ENCODE peak calls at places on chromosomes 5 and 9, in nine cellular contexts. One of them, this sample, is unnamed.

GRCh38 chr5:54211912-54212311 is 98.5 kb downstream of the ARL15 start:
- DNase-seq in KG1: no peak
- DNase-seq in stimulated activated CD8-positive, alpha-beta memory T cell treated with anti-CD3 and anti-CD28 coated beads, Interleukin-12 subunit alpha, Interleukin-12 subunit beta, amount 100 ng/mL, for 1 hour: no peak
- DNase-seq in neural crest cell: no peak
- DNase-seq in DND-41: no peak
- DNase-seq in activated CD4-positive, alpha-beta T cell treated with anti-CD3 and anti-CD28 coated beads, Interleukin-2, amount 50 U/mL, for 1 hour: no peak
- DNase-seq in occipital lobe: no peak
- DNase-seq in stimulated activated CD4-positive, alpha-beta T cell treated with anti-CD3 and anti-CD28 coated beads, Interleukin-12 subunit alpha, Interleukin-12 subunit beta, amount 100 ng/mL, for 48 hours: no peak
- DNase-seq in fibroblast of mammary gland: no peak
- DNase-seq in this sample: no peak

GRCh38 chr9:33137271-33137670 is 29.9 kb downstream of the B4GALT1 start:
- DNase-seq in KG1: no peak
- DNase-seq in stimulated activated CD8-positive, alpha-beta memory T cell treated with anti-CD3 and anti-CD28 coated beads, Interleukin-12 subunit alpha, Interleukin-12 subunit beta, amount 100 ng/mL, for 1 hour: no peak
- DNase-seq in neural crest cell: no peak
- DNase-seq in DND-41: no peak
- DNase-seq in activated CD4-positive, alpha-beta T cell treated with anti-CD3 and anti-CD28 coated beads, Interleukin-2, amount 50 U/mL, for 1 hour: no peak
- DNase-seq in occipital lobe: no peak
- DNase-seq in stimulated activated CD4-positive, alpha-beta T cell treated with anti-CD3 and anti-CD28 coated beads, Interleukin-12 subunit alpha, Interleukin-12 subunit beta, amount 100 ng/mL, for 48 hours: no peak
- DNase-seq in fibroblast of mammary gland: no peak
- DNase-seq in this sample: no peak

GRCh38 chr5:154071799-154072781 is 33.3 kb downstream of the MFAP3 start:
- DNase-seq in KG1: peak; percentile 37
- DNase-seq in stimulated activated CD8-positive, alpha-beta memory T cell treated with anti-CD3 and anti-CD28 coated beads, Interleukin-12 subunit alpha, Interleukin-12 subunit beta, amount 100 ng/mL, for 1 hour: peak; percentile 73
- DNase-seq in neural crest cell: peak; percentile 87
- DNase-seq in DND-41: peak; percentile 83
- DNase-seq in activated CD4-positive, alpha-beta T cell treated with anti-CD3 and anti-CD28 coated beads, Interleukin-2, amount 50 U/mL, for 1 hour: peak; percentile 84
- DNase-seq in occipital lobe: peak; percentile 53
- DNase-seq in stimulated activated CD4-positive, alpha-beta T cell treated with anti-CD3 and anti-CD28 coated beads, Interleukin-12 subunit alpha, Interleukin-12 subunit beta, amount 100 ng/mL, for 48 hours: peak; percentile 65
- DNase-seq in fibroblast of mammary gland: peak; percentile 68
- DNase-seq in this sample: no peak

GRCh38 chr9:94168203-94169000 is 84.1 kb downstream of the PTPDC1 start:
- DNase-seq in KG1: no peak
- DNase-seq in stimulated activated CD8-positive, alpha-beta memory T cell treated with anti-CD3 and anti-CD28 coated beads, Interleukin-12 subunit alpha, Interleukin-12 subunit beta, amount 100 ng/mL, for 1 hour: no peak
- DNase-seq in neural crest cell: no peak
- DNase-seq in DND-41: no peak
- DNase-seq in activated CD4-positive, alpha-beta T cell treated with anti-CD3 and anti-CD28 coated beads, Interleukin-2, amount 50 U/mL, for 1 hour: no peak
- DNase-seq in occipital lobe: no peak
- DNase-seq in stimulated activated CD4-positive, alpha-beta T cell treated with anti-CD3 and anti-CD28 coated beads, Interleukin-12 subunit alpha, Interleukin-12 subunit beta, amount 100 ng/mL, for 48 hours: no peak
- DNase-seq in fibroblast of mammary gland: peak; percentile 67
- DNase-seq in this sample: no peak

GRCh38 chr5:95080026-95080425 is 204.9 kb downstream of the MCTP1 start:
- DNase-seq in KG1: no peak
- DNase-seq in stimulated activated CD8-positive, alpha-beta memory T cell treated with anti-CD3 and anti-CD28 coated beads, Interleukin-12 subunit alpha, Interleukin-12 subunit beta, amount 100 ng/mL, for 1 hour: no peak
- DNase-seq in neural crest cell: no peak
- DNase-seq in DND-41: no peak
- DNase-seq in activated CD4-positive, alpha-beta T cell treated with anti-CD3 and anti-CD28 coated beads, Interleukin-2, amount 50 U/mL, for 1 hour: no peak
- DNase-seq in occipital lobe: no peak
- DNase-seq in stimulated activated CD4-positive, alpha-beta T cell treated with anti-CD3 and anti-CD28 coated beads, Interleukin-12 subunit alpha, Interleukin-12 subunit beta, amount 100 ng/mL, for 48 hours: no peak
- DNase-seq in fibroblast of mammary gland: peak; percentile 16
- DNase-seq in this sample: no peak

GRCh38 chr9:129619787-129620668 is 873 bp downstream of the C9orf50 start:
- DNase-seq in KG1: no peak
- DNase-seq in stimulated activated CD8-positive, alpha-beta memory T cell treated with anti-CD3 and anti-CD28 coated beads, Interleukin-12 subunit alpha, Interleukin-12 subunit beta, amount 100 ng/mL, for 1 hour: no peak
- DNase-seq in neural crest cell: no peak
- DNase-seq in DND-41: peak; percentile 38
- DNase-seq in activated CD4-positive, alpha-beta T cell treated with anti-CD3 and anti-CD28 coated beads, Interleukin-2, amount 50 U/mL, for 1 hour: no peak
- DNase-seq in occipital lobe: no peak
- DNase-seq in stimulated activated CD4-positive, alpha-beta T cell treated with anti-CD3 and anti-CD28 coated beads, Interleukin-12 subunit alpha, Interleukin-12 subunit beta, amount 100 ng/mL, for 48 hours: no peak
- DNase-seq in fibroblast of mammary gland: no peak
- DNase-seq in this sample: no peak

GRCh38 chr5:143148461-143149170 is 254.9 kb downstream of the NR3C1 start:
- DNase-seq in KG1: no peak
- DNase-seq in stimulated activated CD8-positive, alpha-beta memory T cell treated with anti-CD3 and anti-CD28 coated beads, Interleukin-12 subunit alpha, Interleukin-12 subunit beta, amount 100 ng/mL, for 1 hour: no peak
- DNase-seq in neural crest cell: no peak
- DNase-seq in DND-41: no peak
- DNase-seq in activated CD4-positive, alpha-beta T cell treated with anti-CD3 and anti-CD28 coated beads, Interleukin-2, amount 50 U/mL, for 1 hour: no peak
- DNase-seq in occipital lobe: no peak
- DNase-seq in stimulated activated CD4-positive, alpha-beta T cell treated with anti-CD3 and anti-CD28 coated beads, Interleukin-12 subunit alpha, Interleukin-12 subunit beta, amount 100 ng/mL, for 48 hours: no peak
- DNase-seq in fibroblast of mammary gland: peak; percentile 88
- DNase-seq in this sample: no peak

GRCh38 chr5:76838481-76839261 is 11.1 kb upstream of the S100Z start:
- DNase-seq in KG1: no peak
- DNase-seq in stimulated activated CD8-positive, alpha-beta memory T cell treated with anti-CD3 and anti-CD28 coated beads, Interleukin-12 subunit alpha, Interleukin-12 subunit beta, amount 100 ng/mL, for 1 hour: no peak
- DNase-seq in neural crest cell: no peak
- DNase-seq in DND-41: no peak
- DNase-seq in activated CD4-positive, alpha-beta T cell treated with anti-CD3 and anti-CD28 coated beads, Interleukin-2, amount 50 U/mL, for 1 hour: no peak
- DNase-seq in occipital lobe: no peak
- DNase-seq in stimulated activated CD4-positive, alpha-beta T cell treated with anti-CD3 and anti-CD28 coated beads, Interleukin-12 subunit alpha, Interleukin-12 subunit beta, amount 100 ng/mL, for 48 hours: no peak
- DNase-seq in fibroblast of mammary gland: peak; percentile 63
- DNase-seq in this sample: no peak

GRCh38 chr5:69167488-69167845 is 517 bp downstream of the CCNB1 start:
- DNase-seq in KG1: no peak
- DNase-seq in stimulated activated CD8-positive, alpha-beta memory T cell treated with anti-CD3 and anti-CD28 coated beads, Interleukin-12 subunit alpha, Interleukin-12 subunit beta, amount 100 ng/mL, for 1 hour: no peak
- DNase-seq in neural crest cell: no peak
- DNase-seq in DND-41: no peak
- DNase-seq in activated CD4-positive, alpha-beta T cell treated with anti-CD3 and anti-CD28 coated beads, Interleukin-2, amount 50 U/mL, for 1 hour: no peak
- DNase-seq in occipital lobe: no peak
- DNase-seq in stimulated activated CD4-positive, alpha-beta T cell treated with anti-CD3 and anti-CD28 coated beads, Interleukin-12 subunit alpha, Interleukin-12 subunit beta, amount 100 ng/mL, for 48 hours: no peak
- DNase-seq in fibroblast of mammary gland: peak; percentile 7
- DNase-seq in this sample: no peak

GRCh38 chr9:133762488-133763271 is 24.5 kb upstream of the SARDH start:
- DNase-seq in KG1: no peak
- DNase-seq in stimulated activated CD8-positive, alpha-beta memory T cell treated with anti-CD3 and anti-CD28 coated beads, Interleukin-12 subunit alpha, Interleukin-12 subunit beta, amount 100 ng/mL, for 1 hour: no peak
- DNase-seq in neural crest cell: no peak
- DNase-seq in DND-41: no peak
- DNase-seq in activated CD4-positive, alpha-beta T cell treated with anti-CD3 and anti-CD28 coated beads, Interleukin-2, amount 50 U/mL, for 1 hour: no peak
- DNase-seq in occipital lobe: no peak
- DNase-seq in stimulated activated CD4-positive, alpha-beta T cell treated with anti-CD3 and anti-CD28 coated beads, Interleukin-12 subunit alpha, Interleukin-12 subunit beta, amount 100 ng/mL, for 48 hours: no peak
- DNase-seq in fibroblast of mammary gland: no peak
- DNase-seq in this sample: no peak

GRCh38 chr5:68464424-68464823 is 248.9 kb downstream of the PIK3R1 start:
- DNase-seq in KG1: peak; percentile 8
- DNase-seq in stimulated activated CD8-positive, alpha-beta memory T cell treated with anti-CD3 and anti-CD28 coated beads, Interleukin-12 subunit alpha, Interleukin-12 subunit beta, amount 100 ng/mL, for 1 hour: no peak
- DNase-seq in neural crest cell: no peak
- DNase-seq in DND-41: peak; percentile 29
- DNase-seq in activated CD4-positive, alpha-beta T cell treated with anti-CD3 and anti-CD28 coated beads, Interleukin-2, amount 50 U/mL, for 1 hour: peak; percentile 14
- DNase-seq in occipital lobe: no peak
- DNase-seq in stimulated activated CD4-positive, alpha-beta T cell treated with anti-CD3 and anti-CD28 coated beads, Interleukin-12 subunit alpha, Interleukin-12 subunit beta, amount 100 ng/mL, for 48 hours: peak; percentile 59
- DNase-seq in fibroblast of mammary gland: peak; percentile 56
- DNase-seq in this sample: no peak

GRCh38 chr5:90962481-90962880 is 403.9 kb downstream of the ADGRV1 start:
- DNase-seq in KG1: no peak
- DNase-seq in stimulated activated CD8-positive, alpha-beta memory T cell treated with anti-CD3 and anti-CD28 coated beads, Interleukin-12 subunit alpha, Interleukin-12 subunit beta, amount 100 ng/mL, for 1 hour: no peak
- DNase-seq in neural crest cell: no peak
- DNase-seq in DND-41: no peak
- DNase-seq in activated CD4-positive, alpha-beta T cell treated with anti-CD3 and anti-CD28 coated beads, Interleukin-2, amount 50 U/mL, for 1 hour: no peak
- DNase-seq in occipital lobe: no peak
- DNase-seq in stimulated activated CD4-positive, alpha-beta T cell treated with anti-CD3 and anti-CD28 coated beads, Interleukin-12 subunit alpha, Interleukin-12 subunit beta, amount 100 ng/mL, for 48 hours: no peak
- DNase-seq in fibroblast of mammary gland: no peak
- DNase-seq in this sample: no peak

GRCh38 chr9:21078702-21079101 is 960 bp upstream of the IFNB1 start:
- DNase-seq in KG1: no peak
- DNase-seq in stimulated activated CD8-positive, alpha-beta memory T cell treated with anti-CD3 and anti-CD28 coated beads, Interleukin-12 subunit alpha, Interleukin-12 subunit beta, amount 100 ng/mL, for 1 hour: no peak
- DNase-seq in neural crest cell: no peak
- DNase-seq in DND-41: peak; percentile 31
- DNase-seq in activated CD4-positive, alpha-beta T cell treated with anti-CD3 and anti-CD28 coated beads, Interleukin-2, amount 50 U/mL, for 1 hour: no peak
- DNase-seq in occipital lobe: no peak
- DNase-seq in stimulated activated CD4-positive, alpha-beta T cell treated with anti-CD3 and anti-CD28 coated beads, Interleukin-12 subunit alpha, Interleukin-12 subunit beta, amount 100 ng/mL, for 48 hours: no peak
- DNase-seq in fibroblast of mammary gland: no peak
- DNase-seq in this sample: no peak

GRCh38 chr5:16539169-16539666 is 73.6 kb upstream of the ZNF622 start:
- DNase-seq in KG1: no peak
- DNase-seq in stimulated activated CD8-positive, alpha-beta memory T cell treated with anti-CD3 and anti-CD28 coated beads, Interleukin-12 subunit alpha, Interleukin-12 subunit beta, amount 100 ng/mL, for 1 hour: no peak
- DNase-seq in neural crest cell: no peak
- DNase-seq in DND-41: no peak
- DNase-seq in activated CD4-positive, alpha-beta T cell treated with anti-CD3 and anti-CD28 coated beads, Interleukin-2, amount 50 U/mL, for 1 hour: no peak
- DNase-seq in occipital lobe: no peak
- DNase-seq in stimulated activated CD4-positive, alpha-beta T cell treated with anti-CD3 and anti-CD28 coated beads, Interleukin-12 subunit alpha, Interleukin-12 subunit beta, amount 100 ng/mL, for 48 hours: no peak
- DNase-seq in fibroblast of mammary gland: peak; percentile 95
- DNase-seq in this sample: no peak

GRCh38 chr5:173454764-173455598 is 126.8 kb upstream of the STC2 start:
- DNase-seq in KG1: no peak
- DNase-seq in stimulated activated CD8-positive, alpha-beta memory T cell treated with anti-CD3 and anti-CD28 coated beads, Interleukin-12 subunit alpha, Interleukin-12 subunit beta, amount 100 ng/mL, for 1 hour: no peak
- DNase-seq in neural crest cell: no peak
- DNase-seq in DND-41: no peak
- DNase-seq in activated CD4-positive, alpha-beta T cell treated with anti-CD3 and anti-CD28 coated beads, Interleukin-2, amount 50 U/mL, for 1 hour: no peak
- DNase-seq in occipital lobe: no peak
- DNase-seq in stimulated activated CD4-positive, alpha-beta T cell treated with anti-CD3 and anti-CD28 coated beads, Interleukin-12 subunit alpha, Interleukin-12 subunit beta, amount 100 ng/mL, for 48 hours: no peak
- DNase-seq in fibroblast of mammary gland: peak; percentile 99
- DNase-seq in this sample: peak; percentile 97

GRCh38 chr9:123426406-123426805 is 70.4 kb downstream of the CRB2 start:
- DNase-seq in KG1: no peak
- DNase-seq in stimulated activated CD8-positive, alpha-beta memory T cell treated with anti-CD3 and anti-CD28 coated beads, Interleukin-12 subunit alpha, Interleukin-12 subunit beta, amount 100 ng/mL, for 1 hour: no peak
- DNase-seq in neural crest cell: no peak
- DNase-seq in DND-41: no peak
- DNase-seq in activated CD4-positive, alpha-beta T cell treated with anti-CD3 and anti-CD28 coated beads, Interleukin-2, amount 50 U/mL, for 1 hour: no peak
- DNase-seq in occipital lobe: no peak
- DNase-seq in stimulated activated CD4-positive, alpha-beta T cell treated with anti-CD3 and anti-CD28 coated beads, Interleukin-12 subunit alpha, Interleukin-12 subunit beta, amount 100 ng/mL, for 48 hours: no peak
- DNase-seq in fibroblast of mammary gland: no peak
- DNase-seq in this sample: no peak

GRCh38 chr5:138330813-138331448 is 673 bp downstream of the CDC25C start:
- DNase-seq in KG1: no peak
- DNase-seq in stimulated activated CD8-positive, alpha-beta memory T cell treated with anti-CD3 and anti-CD28 coated beads, Interleukin-12 subunit alpha, Interleukin-12 subunit beta, amount 100 ng/mL, for 1 hour: no peak
- DNase-seq in neural crest cell: no peak
- DNase-seq in DND-41: no peak
- DNase-seq in activated CD4-positive, alpha-beta T cell treated with anti-CD3 and anti-CD28 coated beads, Interleukin-2, amount 50 U/mL, for 1 hour: no peak
- DNase-seq in occipital lobe: no peak
- DNase-seq in stimulated activated CD4-positive, alpha-beta T cell treated with anti-CD3 and anti-CD28 coated beads, Interleukin-12 subunit alpha, Interleukin-12 subunit beta, amount 100 ng/mL, for 48 hours: no peak
- DNase-seq in fibroblast of mammary gland: peak; percentile 35
- DNase-seq in this sample: no peak

GRCh38 chr5:160467555-160468418 is 46.1 kb downstream of the PTTG1 start:
- DNase-seq in KG1: peak; percentile 71
- DNase-seq in stimulated activated CD8-positive, alpha-beta memory T cell treated with anti-CD3 and anti-CD28 coated beads, Interleukin-12 subunit alpha, Interleukin-12 subunit beta, amount 100 ng/mL, for 1 hour: peak; percentile 66
- DNase-seq in neural crest cell: no peak
- DNase-seq in DND-41: peak; percentile 86
- DNase-seq in activated CD4-positive, alpha-beta T cell treated with anti-CD3 and anti-CD28 coated beads, Interleukin-2, amount 50 U/mL, for 1 hour: peak; percentile 64
- DNase-seq in occipital lobe: no peak
- DNase-seq in stimulated activated CD4-positive, alpha-beta T cell treated with anti-CD3 and anti-CD28 coated beads, Interleukin-12 subunit alpha, Interleukin-12 subunit beta, amount 100 ng/mL, for 48 hours: peak; percentile 75
- DNase-seq in fibroblast of mammary gland: peak; percentile 84
- DNase-seq in this sample: no peak

GRCh38 chr9:95505676-95506437 is 10.9 kb downstream of the PTCH1 start:
- DNase-seq in KG1: no peak
- DNase-seq in stimulated activated CD8-positive, alpha-beta memory T cell treated with anti-CD3 and anti-CD28 coated beads, Interleukin-12 subunit alpha, Interleukin-12 subunit beta, amount 100 ng/mL, for 1 hour: no peak
- DNase-seq in neural crest cell: peak; percentile 61
- DNase-seq in DND-41: no peak
- DNase-seq in activated CD4-positive, alpha-beta T cell treated with anti-CD3 and anti-CD28 coated beads, Interleukin-2, amount 50 U/mL, for 1 hour: no peak
- DNase-seq in occipital lobe: no peak
- DNase-seq in stimulated activated CD4-positive, alpha-beta T cell treated with anti-CD3 and anti-CD28 coated beads, Interleukin-12 subunit alpha, Interleukin-12 subunit beta, amount 100 ng/mL, for 48 hours: no peak
- DNase-seq in fibroblast of mammary gland: peak; percentile 52
- DNase-seq in this sample: no peak

GRCh38 chr5:148436029-148436428 is 52.3 kb downstream of the FBXO38 start:
- DNase-seq in KG1: no peak
- DNase-seq in stimulated activated CD8-positive, alpha-beta memory T cell treated with anti-CD3 and anti-CD28 coated beads, Interleukin-12 subunit alpha, Interleukin-12 subunit beta, amount 100 ng/mL, for 1 hour: no peak
- DNase-seq in neural crest cell: no peak
- DNase-seq in DND-41: no peak
- DNase-seq in activated CD4-positive, alpha-beta T cell treated with anti-CD3 and anti-CD28 coated beads, Interleukin-2, amount 50 U/mL, for 1 hour: no peak
- DNase-seq in occipital lobe: no peak
- DNase-seq in stimulated activated CD4-positive, alpha-beta T cell treated with anti-CD3 and anti-CD28 coated beads, Interleukin-12 subunit alpha, Interleukin-12 subunit beta, amount 100 ng/mL, for 48 hours: no peak
- DNase-seq in fibroblast of mammary gland: no peak
- DNase-seq in this sample: no peak

GRCh38 chr5:73764586-73764985 is 138.6 kb downstream of the ARHGEF28 start:
- DNase-seq in KG1: no peak
- DNase-seq in stimulated activated CD8-positive, alpha-beta memory T cell treated with anti-CD3 and anti-CD28 coated beads, Interleukin-12 subunit alpha, Interleukin-12 subunit beta, amount 100 ng/mL, for 1 hour: no peak
- DNase-seq in neural crest cell: no peak
- DNase-seq in DND-41: no peak
- DNase-seq in activated CD4-positive, alpha-beta T cell treated with anti-CD3 and anti-CD28 coated beads, Interleukin-2, amount 50 U/mL, for 1 hour: no peak
- DNase-seq in occipital lobe: no peak
- DNase-seq in stimulated activated CD4-positive, alpha-beta T cell treated with anti-CD3 and anti-CD28 coated beads, Interleukin-12 subunit alpha, Interleukin-12 subunit beta, amount 100 ng/mL, for 48 hours: no peak
- DNase-seq in fibroblast of mammary gland: peak; percentile 53
- DNase-seq in this sample: peak; percentile 74

GRCh38 chr9:6829027-6829426 is 71.3 kb downstream of the KDM4C start:
- DNase-seq in KG1: no peak
- DNase-seq in stimulated activated CD8-positive, alpha-beta memory T cell treated with anti-CD3 and anti-CD28 coated beads, Interleukin-12 subunit alpha, Interleukin-12 subunit beta, amount 100 ng/mL, for 1 hour: no peak
- DNase-seq in neural crest cell: no peak
- DNase-seq in DND-41: no peak
- DNase-seq in activated CD4-positive, alpha-beta T cell treated with anti-CD3 and anti-CD28 coated beads, Interleukin-2, amount 50 U/mL, for 1 hour: no peak
- DNase-seq in occipital lobe: no peak
- DNase-seq in stimulated activated CD4-positive, alpha-beta T cell treated with anti-CD3 and anti-CD28 coated beads, Interleukin-12 subunit alpha, Interleukin-12 subunit beta, amount 100 ng/mL, for 48 hours: no peak
- DNase-seq in fibroblast of mammary gland: peak; percentile 20
- DNase-seq in this sample: no peak

GRCh38 chr5:27316283-27316675 is 277.9 kb upstream of the CDH9 start:
- DNase-seq in KG1: no peak
- DNase-seq in stimulated activated CD8-positive, alpha-beta memory T cell treated with anti-CD3 and anti-CD28 coated beads, Interleukin-12 subunit alpha, Interleukin-12 subunit beta, amount 100 ng/mL, for 1 hour: no peak
- DNase-seq in neural crest cell: no peak
- DNase-seq in DND-41: no peak
- DNase-seq in activated CD4-positive, alpha-beta T cell treated with anti-CD3 and anti-CD28 coated beads, Interleukin-2, amount 50 U/mL, for 1 hour: no peak
- DNase-seq in occipital lobe: no peak
- DNase-seq in stimulated activated CD4-positive, alpha-beta T cell treated with anti-CD3 and anti-CD28 coated beads, Interleukin-12 subunit alpha, Interleukin-12 subunit beta, amount 100 ng/mL, for 48 hours: no peak
- DNase-seq in fibroblast of mammary gland: peak; percentile 67
- DNase-seq in this sample: peak; percentile 66

GRCh38 chr9:115229496-115229895 is 111.5 kb upstream of the TNC start:
- DNase-seq in KG1: no peak
- DNase-seq in stimulated activated CD8-positive, alpha-beta memory T cell treated with anti-CD3 and anti-CD28 coated beads, Interleukin-12 subunit alpha, Interleukin-12 subunit beta, amount 100 ng/mL, for 1 hour: no peak
- DNase-seq in neural crest cell: no peak
- DNase-seq in DND-41: no peak
- DNase-seq in activated CD4-positive, alpha-beta T cell treated with anti-CD3 and anti-CD28 coated beads, Interleukin-2, amount 50 U/mL, for 1 hour: no peak
- DNase-seq in occipital lobe: no peak
- DNase-seq in stimulated activated CD4-positive, alpha-beta T cell treated with anti-CD3 and anti-CD28 coated beads, Interleukin-12 subunit alpha, Interleukin-12 subunit beta, amount 100 ng/mL, for 48 hours: no peak
- DNase-seq in fibroblast of mammary gland: peak; percentile 64
- DNase-seq in this sample: no peak

GRCh38 chr5:73039082-73039481 is 81.3 kb upstream of the TMEM171 start:
- DNase-seq in KG1: no peak
- DNase-seq in stimulated activated CD8-positive, alpha-beta memory T cell treated with anti-CD3 and anti-CD28 coated beads, Interleukin-12 subunit alpha, Interleukin-12 subunit beta, amount 100 ng/mL, for 1 hour: no peak
- DNase-seq in neural crest cell: no peak
- DNase-seq in DND-41: no peak
- DNase-seq in activated CD4-positive, alpha-beta T cell treated with anti-CD3 and anti-CD28 coated beads, Interleukin-2, amount 50 U/mL, for 1 hour: no peak
- DNase-seq in occipital lobe: no peak
- DNase-seq in stimulated activated CD4-positive, alpha-beta T cell treated with anti-CD3 and anti-CD28 coated beads, Interleukin-12 subunit alpha, Interleukin-12 subunit beta, amount 100 ng/mL, for 48 hours: no peak
- DNase-seq in fibroblast of mammary gland: no peak
- DNase-seq in this sample: no peak

GRCh38 chr5:32027717-32028321 is 146.3 kb downstream of the GOLPH3 start:
- DNase-seq in KG1: no peak
- DNase-seq in stimulated activated CD8-positive, alpha-beta memory T cell treated with anti-CD3 and anti-CD28 coated beads, Interleukin-12 subunit alpha, Interleukin-12 subunit beta, amount 100 ng/mL, for 1 hour: no peak
- DNase-seq in neural crest cell: no peak
- DNase-seq in DND-41: no peak
- DNase-seq in activated CD4-positive, alpha-beta T cell treated with anti-CD3 and anti-CD28 coated beads, Interleukin-2, amount 50 U/mL, for 1 hour: no peak
- DNase-seq in occipital lobe: peak; percentile 41
- DNase-seq in stimulated activated CD4-positive, alpha-beta T cell treated with anti-CD3 and anti-CD28 coated beads, Interleukin-12 subunit alpha, Interleukin-12 subunit beta, amount 100 ng/mL, for 48 hours: no peak
- DNase-seq in fibroblast of mammary gland: peak; percentile 100
- DNase-seq in this sample: peak; percentile 94

GRCh38 chr5:38340961-38341500 is 82.7 kb downstream of the EGFLAM start:
- DNase-seq in KG1: no peak
- DNase-seq in stimulated activated CD8-positive, alpha-beta memory T cell treated with anti-CD3 and anti-CD28 coated beads, Interleukin-12 subunit alpha, Interleukin-12 subunit beta, amount 100 ng/mL, for 1 hour: no peak
- DNase-seq in neural crest cell: no peak
- DNase-seq in DND-41: no peak
- DNase-seq in activated CD4-positive, alpha-beta T cell treated with anti-CD3 and anti-CD28 coated beads, Interleukin-2, amount 50 U/mL, for 1 hour: no peak
- DNase-seq in occipital lobe: no peak
- DNase-seq in stimulated activated CD4-positive, alpha-beta T cell treated with anti-CD3 and anti-CD28 coated beads, Interleukin-12 subunit alpha, Interleukin-12 subunit beta, amount 100 ng/mL, for 48 hours: no peak
- DNase-seq in fibroblast of mammary gland: no peak
- DNase-seq in this sample: no peak

This sample was measured in non-pigmented ciliary epithelial cell.